ENCODE peak calls at places on chromosomes 1 and 21, in seven cellular contexts. A is ovary, S is psoas muscle, M is adrenal gland, B is left ventricle myocardium inferior, H is Panc1, R is hepatocyte. V is an unnamed sample. For H3K27me3, the result is how much of the 10 kb centered on the place peaks cover.

GRCh38 chr1:149936076-149936991 is at the start of gene MTMR11:
- DNase-seq in A (peak), S (no peak), M (peak), B (no peak), H (no peak), R (peak), V (peak)

GRCh38 chr1:94106716-94107115 is 14.2 kb downstream of the ABCA4 start:
- DNase-seq in A (no peak), S (no peak), M (no peak), B (no peak), H (no peak), R (no peak), V (no peak)

GRCh38 chr1:64505944-64506658 is 36.2 kb downstream of the CACHD1 start:
- DNase-seq in A (no peak), S (no peak), M (peak), B (no peak), H (no peak), R (peak), V (peak)

GRCh38 chr1:184608990-184609389 is 145.7 kb downstream of the EDEM3 start:
- DNase-seq in A (no peak), S (no peak), M (no peak), B (no peak), H (no peak), R (no peak), V (no peak)

GRCh38 chr1:2516946-2517345 is 9.4 kb downstream of the PANK4 start:
- DNase-seq in A (no peak), S (no peak), M (no peak), B (no peak), H (no peak), R (no peak), V (no peak)

GRCh38 chr1:228314315-228314657 is 92.3 kb downstream of the TRIM11 start:
- DNase-seq in A (no peak), S (no peak), M (no peak), B (no peak), H (no peak), R (no peak), V (no peak)

GRCh38 chr1:17605582-17606344 is 66.3 kb downstream of the ARHGEF10L start:
- DNase-seq in A (peak), S (no peak), M (no peak), B (peak), H (no peak), R (peak), V (no peak)

GRCh38 chr1:54850082-54850730 is 36.8 kb downstream of the DHCR24 start:
- DNase-seq in A (no peak), S (no peak), M (no peak), B (no peak), H (no peak), R (peak), V (no peak)

GRCh38 chr1:7008975-7009740 is 223.9 kb downstream of the CAMTA1 start:
- DNase-seq in A (no peak), S (no peak), M (no peak), B (no peak), H (no peak), R (no peak), V (no peak)

GRCh38 chr21:28444131-28444530 is 548.5 kb downstream of the LTN1 start:
- DNase-seq in A (no peak), S (no peak), M (no peak), B (no peak), H (no peak), R (no peak), V (no peak)

GRCh38 chr21:43361493-43362296 is 65.2 kb downstream of the SIK1 start:
- DNase-seq in A (no peak), S (peak), M (no peak), B (peak), H (no peak), R (peak), V (no peak)

GRCh38 chr1:229952670-229953520 is 114.1 kb upstream of the GALNT2 start:
- DNase-seq in A (no peak), S (no peak), M (no peak), B (no peak), H (no peak), R (no peak), V (no peak)

GRCh38 chr1:7657287-7658126 is 113.6 kb upstream of the VAMP3 start:
- DNase-seq in A (no peak), S (no peak), M (no peak), B (no peak), H (no peak), R (no peak), V (no peak)

GRCh38 chr1:112954945-112955677 is 885 bp downstream of the SLC16A1 start:
- DNase-seq in A (peak), S (peak), M (peak), B (peak), H (no peak), R (peak), V (peak)

GRCh38 chr1:44019398-44020044 is 11.7 kb downstream of the SLC6A9 start:
- DNase-seq in A (no peak), S (no peak), M (no peak), B (no peak), H (no peak), R (no peak), V (no peak)

GRCh38 chr1:239387304-239388231 is 1.2 kb downstream of the CHRM3 start:
- DNase-seq in A (peak), S (no peak), M (no peak), B (no peak), H (no peak), R (peak), V (peak)

GRCh38 chr1:31069392-31069791 is 3.9 kb upstream of the PUM1 start:
- DNase-seq in A (no peak), S (no peak), M (no peak), B (no peak), H (no peak), R (no peak), V (no peak)

GRCh38 chr21:16651956-16652355 is 860.9 kb upstream of the CXADR start:
- DNase-seq in A (no peak), S (no peak), M (no peak), B (no peak), H (no peak), R (no peak), V (no peak)

GRCh38 chr1:19665044-19665455 is 375 bp downstream of the HTR6 start:
- DNase-seq in A (no peak), S (no peak), M (no peak), B (no peak), H (no peak), R (no peak), V (no peak)

GRCh38 chr1:19666139-19666465 is 1.4 kb downstream of the HTR6 start:
- DNase-seq in A (no peak), S (no peak), M (no peak), B (no peak), H (no peak), R (no peak), V (no peak)

GRCh38 chr1:19665456-19666138 is 922 bp downstream of the HTR6 start:
- DNase-seq in A (no peak), S (no peak), M (no peak), B (no peak), H (no peak), R (no peak), V (no peak)

GRCh38 chr1:19662313-19662712 is 2.4 kb upstream of the HTR6 start:
- DNase-seq in A (no peak), S (no peak), M (no peak), B (no peak), H (no peak), R (no peak), V (no peak)

GRCh38 chr1:19664453-19665043 is at the start of gene HTR6:
- DNase-seq in A (no peak), S (no peak), M (no peak), B (no peak), H (no peak), R (peak), V (no peak)
- H3K27me3 ChIP-seq in A (under half), S (under half), M (under half), B (half or more), H (under half), R (half or more), V (under half)

GRCh38 chr1:201537467-201537866 is 1.5 kb upstream of the NAV1 start:
- DNase-seq in A (no peak), S (no peak), M (no peak), B (no peak), H (no peak), R (no peak), V (no peak)
- H3K27ac ChIP-seq in A (no peak), S (no peak), M (peak), B (peak), H (no peak), R (no peak), V (no peak)

GRCh38 chr1:46501528-46501927 is 11.9 kb downstream of the DMBX1 start:
- DNase-seq in A (no peak), S (no peak), M (no peak), B (no peak), H (no peak), R (no peak), V (no peak)
- H3K27me3 ChIP-seq in A (under half), S (under half), M (under half), B (half or more), H (under half), R (under half), V (under half)

DNA sequence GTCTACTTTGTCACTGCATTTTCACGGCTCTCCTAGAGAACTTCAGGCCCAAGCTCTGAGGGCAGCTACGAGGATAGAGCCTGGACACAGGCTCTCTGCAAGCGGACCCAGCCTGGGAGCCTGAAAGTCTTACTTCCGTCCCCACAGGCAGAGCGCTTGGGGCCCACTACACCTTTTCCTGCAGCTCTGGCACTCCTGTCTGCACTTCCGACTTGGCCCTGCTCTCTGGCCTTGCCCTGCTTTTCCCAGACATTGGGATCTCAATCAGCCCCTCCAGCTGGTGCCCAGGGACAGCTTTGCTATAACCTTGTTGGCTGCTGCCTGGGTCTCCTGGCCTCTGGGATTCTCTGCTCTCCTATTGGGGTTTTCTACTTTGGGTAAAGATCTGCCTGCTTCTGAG is 27.6 kb downstream of the WNT4 start:
- DNase-seq in A (no peak), S (no peak), M (no peak), B (no peak), H (no peak), R (no peak), V (no peak)
- H3K27ac ChIP-seq in A (no peak), S (no peak), M (peak), B (peak), H (no peak), R (peak), V (peak)

GRCh38 chr1:214568328-214568727 is 16.9 kb upstream of the PTPN14 start:
- DNase-seq in A (no peak), S (no peak), M (no peak), B (no peak), H (no peak), R (no peak), V (no peak)

GRCh38 chr1:214569357-214570004 is 18.1 kb upstream of the PTPN14 start:
- DNase-seq in A (no peak), S (no peak), M (no peak), B (no peak), H (no peak), R (no peak), V (no peak)

GRCh38 chr1:214563881-214564280 is 12.5 kb upstream of the PTPN14 start:
- DNase-seq in A (no peak), S (no peak), M (no peak), B (no peak), H (no peak), R (no peak), V (no peak)

GRCh38 chr1:214567481-214567980 is 16.1 kb upstream of the PTPN14 start:
- DNase-seq in A (no peak), S (no peak), M (no peak), B (no peak), H (no peak), R (no peak), V (no peak)

DNA sequence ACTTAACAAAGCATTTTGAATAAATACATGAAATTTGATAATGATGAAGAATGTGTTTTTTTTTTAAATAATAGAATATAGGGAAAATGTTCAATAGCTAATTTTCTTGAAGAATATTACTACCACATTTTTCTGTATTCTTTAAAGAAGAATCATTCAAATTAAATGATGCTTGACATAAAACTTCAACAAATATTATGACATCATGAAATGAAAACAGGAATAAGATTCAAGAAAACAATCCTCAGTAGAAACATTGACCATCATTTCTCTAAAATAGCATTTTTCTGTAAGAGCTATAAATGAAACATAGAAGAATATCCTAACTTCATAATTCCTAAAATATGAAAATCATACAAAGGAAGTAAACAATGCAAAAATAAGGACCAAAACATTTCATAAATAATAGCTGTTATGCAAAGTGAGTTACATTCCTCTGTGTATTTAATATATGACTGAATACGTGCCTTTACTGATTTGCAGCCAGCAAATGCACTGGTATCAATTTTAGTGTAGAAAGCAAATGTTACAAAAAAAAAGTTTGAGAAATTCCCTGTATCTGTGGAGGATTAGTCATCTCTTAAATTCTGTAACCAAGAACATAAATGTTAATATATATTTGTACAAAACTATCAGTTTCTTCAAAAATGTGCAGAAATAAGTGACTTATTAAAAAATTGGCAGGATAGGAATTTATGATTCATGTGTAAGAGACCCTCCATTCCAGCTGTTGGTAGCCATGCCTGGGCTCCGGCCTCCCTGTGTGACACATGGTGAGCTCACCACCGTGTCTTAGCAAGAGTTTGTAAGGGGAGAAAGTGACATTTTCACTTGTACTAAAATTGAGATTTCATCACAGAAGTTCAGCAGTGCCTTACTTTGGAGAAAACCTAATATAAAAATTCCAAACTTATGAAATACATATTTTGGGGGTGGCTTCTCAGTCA is 15.0 kb upstream of the PTPN14 start:
- DNase-seq in A (no peak), S (no peak), M (peak), B (no peak), H (no peak), R (no peak), V (no peak)
- H3K27me3 ChIP-seq in A (under half), S (under half), M (under half), B (under half), H (under half), R (under half), V (under half)

GRCh38 chr21:37006521-37007291 is at the start of gene RIPPLY3:
- DNase-seq in A (no peak), S (no peak), M (no peak), B (no peak), H (no peak), R (peak), V (no peak)
- H3K27ac ChIP-seq in A (no peak), S (no peak), M (no peak), B (no peak), H (no peak), R (no peak), V (no peak)

GRCh38 chr1:200887036-200887435 is 7.7 kb upstream of the INAVA start:
- DNase-seq in A (no peak), S (no peak), M (no peak), B (no peak), H (no peak), R (no peak), V (no peak)
- H3K27me3 ChIP-seq in A (under half), S (under half), M (under half), B (half or more), H (under half), R (under half), V (under half)

DNA sequence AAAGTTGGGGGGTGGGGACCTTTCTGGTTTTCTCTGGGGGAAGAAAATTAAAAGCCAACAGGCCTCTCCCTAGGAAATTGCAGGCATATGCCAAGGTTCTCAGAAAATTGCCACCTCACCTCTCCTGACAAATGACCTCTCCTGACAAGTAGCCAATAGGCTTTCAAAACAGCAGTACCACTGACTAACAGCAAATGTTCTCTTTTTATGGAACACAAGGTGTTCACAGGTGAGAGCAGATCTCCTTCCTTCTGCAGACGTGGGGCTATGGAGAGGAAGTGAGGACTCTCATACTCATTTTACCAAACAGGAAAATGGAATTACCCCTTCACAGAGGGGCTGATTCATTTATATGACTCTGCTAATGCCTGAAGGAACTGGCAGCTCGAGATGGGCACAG is 32.7 kb upstream of the SUCO start:
- DNase-seq in A (no peak), S (no peak), M (no peak), B (no peak), H (no peak), R (no peak), V (peak)
- H3K27ac ChIP-seq in A (no peak), S (no peak), M (no peak), B (no peak), H (no peak), R (peak), V (peak)